ENCODE peak calls at places on chromosomes 7 and 10, in seven cellular contexts. U is heart right ventricle, V is NCI-H1105, K is stomach, N is AG04450, S is osteoblast, H is skeletal muscle cell. G is an unnamed sample.

GRCh38 chr7:155994253-155994811 is 182.1 kb upstream of the SHH start:
- DNase-seq in U (no peak), V (no peak), K (peak; percentile 21), N (no peak), S (no peak), H (no peak), G (no peak)

GRCh38 chr7:5574770-5575269 is 151.2 kb upstream of the TNRC18 start:
- DNase-seq in U (peak; percentile 77), V (no peak), K (no peak), N (no peak), S (peak; percentile 69), H (no peak), G (no peak)

GRCh38 chr10:48506147-48506917 is 98.5 kb downstream of the ARHGAP22 start:
- DNase-seq in U (no peak), V (no peak), K (peak; percentile 24), N (no peak), S (peak; percentile 69), H (no peak), G (no peak)

GRCh38 chr10:84415539-84416244 is 87.3 kb downstream of the CCSER2 start:
- DNase-seq in U (no peak), V (no peak), K (peak; percentile 45), N (no peak), S (no peak), H (no peak), G (no peak)

GRCh38 chr10:29749150-29749549 is 114.4 kb upstream of the SVIL start:
- DNase-seq in U (no peak), V (no peak), K (no peak), N (no peak), S (no peak), H (no peak), G (peak; percentile 51)

GRCh38 chr10:132986978-132987377 is 44.6 kb upstream of the CFAP46 start:
- DNase-seq in U (no peak), V (no peak), K (no peak), N (no peak), S (no peak), H (no peak), G (no peak)

GRCh38 chr10:47104786-47105385 is 193.7 kb downstream of the PTPN20 start:
- DNase-seq in U (no peak), V (no peak), K (no peak), N (no peak), S (peak; percentile 47), H (no peak), G (no peak)

GRCh38 chr7:94701555-94701973 is 45.6 kb upstream of the SGCE start:
- DNase-seq in U (no peak), V (no peak), K (no peak), N (no peak), S (peak; percentile 46), H (no peak), G (no peak)

GRCh38 chr7:41693150-41693997 is 9.5 kb downstream of the INHBA start:
- DNase-seq in U (no peak), V (peak; percentile 3), K (no peak), N (no peak), S (no peak), H (no peak), G (no peak)

GRCh38 chr7:101557421-101557820 is 71.7 kb downstream of the MYL10 start:
- DNase-seq in U (no peak), V (no peak), K (no peak), N (no peak), S (no peak), H (no peak), G (no peak)

GRCh38 chr7:130793855-130794618 is 60.0 kb upstream of the KLF14 start:
- DNase-seq in U (no peak), V (no peak), K (no peak), N (no peak), S (no peak), H (no peak), G (peak; percentile 4)

GRCh38 chr7:36979810-36980248 is 255.5 kb upstream of the AOAH start:
- DNase-seq in U (no peak), V (no peak), K (no peak), N (no peak), S (no peak), H (no peak), G (no peak)

GRCh38 chr7:140005754-140006503 is 56.8 kb downstream of the PARP12 start:
- DNase-seq in U (no peak), V (no peak), K (no peak), N (no peak), S (peak; percentile 90), H (no peak), G (no peak)

GRCh38 chr10:38094923-38095574 is 912 bp downstream of the ZNF37A start:
- DNase-seq in U (no peak), V (no peak), K (no peak), N (no peak), S (peak; percentile 45), H (no peak), G (no peak)

GRCh38 chr10:99685232-99686041 is 26.1 kb downstream of the ENTPD7 start:
- DNase-seq in U (no peak), V (no peak), K (no peak), N (no peak), S (no peak), H (no peak), G (no peak)

GRCh38 chr7:101882595-101883564 is 65.5 kb downstream of the CUX1 start:
- DNase-seq in U (peak; percentile 87), V (no peak), K (peak; percentile 88), N (peak; percentile 100), S (peak; percentile 93), H (peak; percentile 100), G (peak; percentile 99)

GRCh38 chr10:34200355-34200901 is 614.7 kb downstream of the PARD3 start:
- DNase-seq in U (no peak), V (no peak), K (no peak), N (no peak), S (no peak), H (no peak), G (no peak)

GRCh38 chr7:100430450-100431285 is 1.0 kb downstream of the MEPCE start:
- DNase-seq in U (no peak), V (no peak), K (no peak), N (no peak), S (peak; percentile 88), H (no peak), G (no peak)

GRCh38 chr7:4689151-4689550 is 7.1 kb downstream of the FOXK1 start:
- DNase-seq in U (no peak), V (no peak), K (no peak), N (no peak), S (no peak), H (no peak), G (no peak)

GRCh38 chr10:13924020-13924725 is 337.4 kb downstream of the PRPF18 start:
- DNase-seq in U (no peak), V (no peak), K (no peak), N (peak; percentile 86), S (peak; percentile 72), H (peak; percentile 85), G (peak; percentile 75)

GRCh38 chr7:116122972-116123595 is 87.3 kb upstream of the TES start:
- DNase-seq in U (no peak), V (peak; percentile 5), K (no peak), N (peak; percentile 38), S (peak; percentile 13), H (no peak), G (peak; percentile 16)

GRCh38 chr10:3595736-3596135 is 189.3 kb downstream of the KLF6 start:
- DNase-seq in U (no peak), V (no peak), K (no peak), N (no peak), S (no peak), H (no peak), G (no peak)

GRCh38 chr7:150941983-150942590 is 36.0 kb downstream of the KCNH2 start:
- DNase-seq in U (peak; percentile 66), V (no peak), K (no peak), N (no peak), S (peak; percentile 66), H (no peak), G (no peak)

GRCh38 chr7:120865191-120865976 is 7.4 kb upstream of the TSPAN12 start:
- DNase-seq in U (no peak), V (no peak), K (no peak), N (no peak), S (no peak), H (no peak), G (no peak)

GRCh38 chr10:80197972-80198591 is 7.3 kb downstream of the ANXA11 start:
- DNase-seq in U (no peak), V (no peak), K (peak; percentile 52), N (no peak), S (no peak), H (no peak), G (no peak)

GRCh38 chr7:2106506-2106905 is 126.2 kb downstream of the MAD1L1 start:
- DNase-seq in U (no peak), V (no peak), K (no peak), N (no peak), S (no peak), H (no peak), G (no peak)

GRCh38 chr7:102973096-102973802 is 60.4 kb downstream of the LRRC17 start:
- DNase-seq in U (no peak), V (no peak), K (no peak), N (no peak), S (no peak), H (no peak), G (no peak)

GRCh38 chr10:92575961-92576360 is 2.1 kb upstream of the IDE start:
- DNase-seq in U (no peak), V (no peak), K (no peak), N (no peak), S (peak; percentile 81), H (no peak), G (no peak)

GRCh38 chr10:67492317-67493019 is 203.5 kb downstream of the CTNNA3 start:
- DNase-seq in U (no peak), V (no peak), K (no peak), N (no peak), S (no peak), H (no peak), G (no peak)

GRCh38 chr10:86953747-86954680 is 3.4 kb downstream of the MMRN2 start:
- DNase-seq in U (peak; percentile 87), V (no peak), K (no peak), N (no peak), S (peak; percentile 62), H (no peak), G (peak; percentile 78)

GRCh38 chr7:125423444-125424155 is 494.0 kb upstream of the POT1 start:
- DNase-seq in U (no peak), V (no peak), K (no peak), N (no peak), S (no peak), H (peak; percentile 46), G (no peak)

GRCh38 chr7:86814980-86815379 is 171.3 kb downstream of the GRM3 start:
- DNase-seq in U (no peak), V (peak; percentile 12), K (no peak), N (no peak), S (no peak), H (no peak), G (no peak)

GRCh38 chr7:75575488-75576112 is 83.5 kb downstream of the SPDYE5 start:
- DNase-seq in U (no peak), V (no peak), K (no peak), N (no peak), S (no peak), H (no peak), G (peak; percentile 44)

G was measured in AG09319.